ENCODE peak calls at places on chromosome 16, in nine cellular contexts. W, U, I, H, B, C, O, M and Q are unnamed samples.

GRCh38 chr16:65876200-65876498 is 490.3 kb upstream of the CDH5 start:
- DNase-seq in W (no peak), U (no peak), I (no peak), H (no peak), B (no peak), C (peak; percentile 51), O (no peak), M (no peak), Q (no peak)

GRCh38 chr16:89431158-89431584 is 59.2 kb downstream of the ANKRD11 start:
- DNase-seq in W (no peak), U (no peak), I (peak; percentile 95), H (no peak), B (no peak), C (peak; percentile 96), O (no peak), M (peak; percentile 90), Q (peak; percentile 71)

GRCh38 chr16:11819798-11820197 is 22.7 kb upstream of the ZC3H7A start:
- DNase-seq in W (no peak), U (no peak), I (no peak), H (no peak), B (no peak), C (no peak), O (no peak), M (no peak), Q (no peak)

GRCh38 chr16:1357906-1358566 is 6.3 kb downstream of the GNPTG start:
- DNase-seq in W (no peak), U (peak; percentile 15), I (no peak), H (no peak), B (no peak), C (peak; percentile 28), O (no peak), M (no peak), Q (no peak)

GRCh38 chr16:89084411-89084810 is 9.2 kb upstream of the ACSF3 start:
- DNase-seq in W (no peak), U (no peak), I (no peak), H (no peak), B (peak; percentile 56), C (no peak), O (no peak), M (no peak), Q (no peak)

GRCh38 chr16:59733321-59733720 is 999.2 kb upstream of the GOT2 start:
- DNase-seq in W (no peak), U (no peak), I (no peak), H (no peak), B (no peak), C (no peak), O (no peak), M (no peak), Q (no peak)

GRCh38 chr16:66881014-66881417 is 701 bp downstream of the PDP2 start:
- DNase-seq in W (no peak), U (no peak), I (no peak), H (no peak), B (no peak), C (no peak), O (no peak), M (peak; percentile 41), Q (no peak)

GRCh38 chr16:27951752-27952151 is 111.8 kb downstream of the GSG1L start:
- DNase-seq in W (no peak), U (peak; percentile 2), I (no peak), H (no peak), B (no peak), C (peak; percentile 43), O (no peak), M (no peak), Q (no peak)

GRCh38 chr16:83136924-83137323 is 510.2 kb downstream of the CDH13 start:
- DNase-seq in W (no peak), U (no peak), I (no peak), H (no peak), B (no peak), C (no peak), O (no peak), M (no peak), Q (no peak)

GRCh38 chr16:1535391-1536291 is 2.2 kb downstream of the TMEM204 start:
- DNase-seq in W (no peak), U (no peak), I (no peak), H (peak; percentile 64), B (no peak), C (no peak), O (no peak), M (no peak), Q (no peak)

GRCh38 chr16:19382084-19382801 is 35.4 kb upstream of the TMC5 start:
- DNase-seq in W (no peak), U (no peak), I (no peak), H (no peak), B (no peak), C (no peak), O (no peak), M (peak; percentile 51), Q (no peak)

GRCh38 chr16:64469906-64470702 is 651.8 kb downstream of the CDH11 start:
- DNase-seq in W (peak; percentile 20), U (no peak), I (no peak), H (peak; percentile 55), B (no peak), C (no peak), O (peak; percentile 6), M (no peak), Q (no peak)

GRCh38 chr16:77548766-77549165 is 113.9 kb upstream of the ADAMTS18 start:
- DNase-seq in W (no peak), U (no peak), I (no peak), H (no peak), B (no peak), C (peak; percentile 5), O (no peak), M (no peak), Q (no peak)

DNA sequence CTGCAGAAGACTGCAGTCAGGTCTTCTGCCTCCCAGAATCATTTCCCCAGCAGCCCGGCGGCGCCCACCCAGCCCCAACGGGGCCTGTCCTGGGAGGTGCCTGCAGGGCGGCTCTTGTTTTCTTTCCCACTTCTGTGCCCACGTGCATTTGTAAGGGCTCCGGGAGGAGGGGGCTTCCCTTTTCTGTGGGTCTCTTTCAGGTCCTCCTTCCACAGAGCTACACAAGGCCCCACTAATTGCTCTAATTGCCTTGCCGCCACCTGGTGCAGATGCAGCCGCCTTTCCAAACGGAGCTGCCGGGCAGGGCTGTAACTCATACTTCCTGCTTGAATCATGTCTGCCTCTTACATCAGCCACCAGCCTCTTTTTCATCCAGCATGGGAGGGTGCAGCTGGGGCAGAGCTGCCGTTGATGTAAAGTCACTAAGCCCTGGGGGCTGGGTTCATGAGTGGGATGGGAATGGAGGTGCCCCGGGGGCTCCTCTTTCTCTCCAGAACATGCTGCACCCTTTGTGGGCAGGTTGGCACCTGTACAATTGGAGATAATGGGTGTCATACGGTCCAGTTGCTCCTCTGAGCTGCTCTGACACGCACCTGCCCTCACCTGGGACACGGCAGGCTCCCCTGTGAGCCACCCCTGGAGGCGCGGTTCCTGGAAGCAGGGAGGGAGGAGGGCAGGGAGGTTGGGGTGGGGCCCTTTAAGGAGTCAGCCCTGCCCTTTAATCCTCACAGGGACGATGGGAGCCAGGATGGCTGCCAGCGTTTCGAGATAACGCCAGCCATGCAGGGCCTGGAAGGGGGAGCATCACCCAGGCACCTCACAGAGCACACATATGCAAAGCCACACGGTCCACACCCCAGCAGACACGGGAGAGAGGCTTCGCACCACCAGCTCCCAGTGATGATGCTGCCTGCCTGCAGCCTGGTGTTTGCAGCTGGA is 41.1 kb upstream of the KLHDC4 start:
- DNase-seq in W (peak; percentile 52), U (peak; percentile 76), I (peak; percentile 78), H (peak; percentile 88), B (peak; percentile 85), C (peak; percentile 92), O (no peak), M (peak; percentile 86), Q (peak; percentile 22)
- TF ChIP-seq CTCF in W (no peak), U (no peak), I (no peak), H (no peak), B (no peak), C (no peak), O (no peak), M (no peak), Q (no peak)

DNA sequence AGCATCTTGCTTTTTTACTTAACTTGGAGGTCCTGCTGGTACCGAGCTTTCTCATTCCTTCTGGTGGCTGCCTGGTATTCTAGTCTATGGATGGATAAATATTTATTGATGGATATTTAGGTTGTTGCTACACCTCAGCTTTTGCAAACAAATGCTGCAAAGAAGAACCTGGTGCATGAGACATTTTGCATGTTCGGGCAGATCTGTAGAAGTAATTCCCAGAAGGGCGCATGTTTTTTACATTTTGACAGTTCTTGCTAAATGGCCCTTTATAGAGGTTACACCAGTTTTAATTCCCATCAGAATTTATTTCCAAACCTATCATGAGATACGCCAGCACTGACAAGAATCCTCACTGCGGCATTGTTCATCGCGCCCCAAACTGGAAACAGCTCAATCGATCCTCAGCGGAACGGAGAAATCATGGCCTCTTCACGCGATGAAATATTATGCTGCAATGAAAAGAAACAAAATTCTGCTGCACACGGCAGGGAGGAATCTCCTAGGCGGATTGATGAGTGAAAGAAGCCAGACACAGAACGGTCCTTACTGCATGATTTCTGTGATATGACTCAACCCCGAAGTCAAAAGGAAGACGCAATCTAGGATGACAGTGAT is 68.0 kb upstream of the CREBBP start:
- DNase-seq in W (no peak), U (no peak), I (no peak), H (no peak), B (no peak), C (no peak), O (no peak), M (no peak), Q (no peak)
- H3K4me3 ChIP-seq in W (no peak overlapping the region), U (no peak overlapping the region), I (no peak overlapping the region), H (no peak overlapping the region), B (no peak overlapping the region), C (no peak overlapping the region), O (no peak overlapping the region), M (no peak overlapping the region), Q (no peak overlapping the region)

GRCh38 chr16:56953006-56953405 is 8.7 kb upstream of the CETP start:
- DNase-seq in W (no peak), U (no peak), I (no peak), H (no peak), B (no peak), C (no peak), O (no peak), M (no peak), Q (no peak)
- TF ChIP-seq CTCF in W (no peak), U (no peak), I (no peak), H (no peak), B (no peak), C (no peak), O (no peak), M (no peak), Q (no peak)

GRCh38 chr16:3317315-3317999 is 12.2 kb downstream of the ZNF75A start:
- DNase-seq in W (no peak), U (no peak), I (no peak), H (peak; percentile 37), B (no peak), C (peak; percentile 6), O (no peak), M (no peak), Q (no peak)
- H3K4me3 ChIP-seq in W (no peak overlapping the region), U (no peak overlapping the region), I (no peak overlapping the region), H (no peak overlapping the region), B (no peak overlapping the region), C (no peak overlapping the region), O (no peak overlapping the region), M (peak overlapping the region; percentile 16), Q (no peak overlapping the region)